ENCODE peak calls at places on chromosomes 1 and 21, in six cellular contexts. B is CD4-positive, alpha-beta memory T cell; C is pancreas; V is substantia nigra; O is GM04504; X is WTC11. K is an unnamed sample.
A peak's percentile ranks its signal among the peaks of the same experiment; 100 is the strongest.

GRCh38 chr1:3651939-3652537 is at the start of gene TP73:
- DNase-seq in B (peak; percentile 13), C (peak; percentile 78), O (no peak), V (no peak), X (peak; percentile 29), K (no peak)

GRCh38 chr1:26345718-26346117 is 8.2 kb downstream of the CRYBG2 start:
- DNase-seq in X (no peak), C (no peak), V (no peak), O (no peak), B (no peak), K (no peak)

GRCh38 chr1:32074841-32075240 is 2.1 kb downstream of the TMEM39B start:
- DNase-seq in O (no peak), B (no peak), C (no peak), X (no peak), V (no peak), K (no peak)

GRCh38 chr1:180157108-180157507 is 2.4 kb downstream of the QSOX1 start:
- DNase-seq in O (no peak), X (no peak), B (no peak), V (no peak), C (peak; percentile 39), K (no peak)

GRCh38 chr1:85289848-85290335 is 13.5 kb upstream of the BCL10 start:
- DNase-seq in O (no peak), B (no peak), X (no peak), V (no peak), C (no peak), K (no peak)

GRCh38 chr1:66968574-66968973 is 43.8 kb downstream of the MIER1 start:
- DNase-seq in B (no peak), C (no peak), V (no peak), O (no peak), X (no peak), K (no peak)

GRCh38 chr1:222105861-222106260 is 364.0 kb upstream of the DUSP10 start:
- DNase-seq in O (no peak), C (no peak), X (no peak), V (no peak), B (no peak), K (no peak)

GRCh38 chr1:31701137-31701736 is 2.6 kb downstream of the COL16A1 start:
- DNase-seq in C (no peak), V (peak; percentile 93), O (peak; percentile 91), B (no peak), X (no peak), K (peak; percentile 89)

GRCh38 chr1:193634876-193635275 is 448.5 kb upstream of the B3GALT2 start:
- DNase-seq in O (no peak), X (no peak), B (no peak), C (no peak), V (no peak), K (no peak)

GRCh38 chr1:203129501-203130231 is 2.1 kb downstream of the ADORA1 start:
- DNase-seq in O (no peak), B (no peak), V (peak; percentile 95), X (no peak), C (peak; percentile 92), K (peak; percentile 90)

GRCh38 chr21:41583274-41583790 is 75.4 kb upstream of the TMPRSS2 start:
- DNase-seq in C (no peak), O (no peak), X (no peak), B (no peak), V (no peak), K (no peak)

GRCh38 chr1:230031131-230031530 is 35.9 kb upstream of the GALNT2 start:
- DNase-seq in X (no peak), B (no peak), O (no peak), V (no peak), C (no peak), K (no peak)

GRCh38 chr21:18249542-18250152 is 5.0 kb downstream of the CHODL start:
- DNase-seq in B (no peak), C (no peak), O (no peak), X (no peak), V (no peak), K (no peak)

K was measured in midbrain.